ENCODE peak calls at places on chromosome 7, in nine cellular contexts. W is tibial artery; D is BJ; U is activated CD8-positive, alpha-beta T cell treated with anti-CD3 and anti-CD28 coated beads for 36 hours; K is body of pancreas; F is Panc1; T is IMR-90; P is spleen; L is bronchial epithelial cell. O is an unnamed sample.

GRCh38 chr7:73606801-73607691 is 17.3 kb downstream of the MLXIPL start:
- DNase-seq in W (no peak), D (no peak), U (peak), K (peak), F (no peak), T (peak), P (peak), L (no peak), O (no peak)

GRCh38 chr7:91434821-91435220 is 170.6 kb downstream of the FZD1 start:
- DNase-seq in W (no peak), D (no peak), U (no peak), K (no peak), F (no peak), T (no peak), P (no peak), L (no peak), O (no peak)

GRCh38 chr7:75531359-75531821 is 39.3 kb downstream of the SPDYE5 start:
- DNase-seq in W (no peak), D (no peak), U (no peak), K (no peak), F (no peak), T (peak), P (no peak), L (peak), O (no peak)

GRCh38 chr7:24652551-24652950 is 79.3 kb downstream of the PALS2 start:
- DNase-seq in W (no peak), D (no peak), U (no peak), K (no peak), F (no peak), T (no peak), P (no peak), L (no peak), O (no peak)

GRCh38 chr7:81736088-81736487 is 33.8 kb downstream of the HGF start:
- DNase-seq in W (no peak), D (no peak), U (no peak), K (no peak), F (no peak), T (no peak), P (no peak), L (peak), O (no peak)

GRCh38 chr7:122054393-122054792 is 89.7 kb downstream of the AASS start:
- DNase-seq in W (no peak), D (no peak), U (no peak), K (no peak), F (no peak), T (no peak), P (no peak), L (no peak), O (no peak)

GRCh38 chr7:106643189-106643588 is 17.8 kb downstream of the CCDC71L start:
- DNase-seq in W (no peak), D (no peak), U (no peak), K (no peak), F (no peak), T (no peak), P (no peak), L (no peak), O (no peak)

GRCh38 chr7:113000316-113001020 is 86.2 kb downstream of the GPR85 start:
- DNase-seq in W (no peak), D (no peak), U (no peak), K (no peak), F (no peak), T (no peak), P (no peak), L (no peak), O (no peak)

GRCh38 chr7:3436112-3436511 is 135.1 kb downstream of the SDK1 start:
- DNase-seq in W (no peak), D (no peak), U (no peak), K (no peak), F (no peak), T (no peak), P (no peak), L (no peak), O (no peak)

GRCh38 chr7:25949672-25950487 is 202.1 kb upstream of the NFE2L3 start:
- DNase-seq in W (no peak), D (no peak), U (no peak), K (peak), F (no peak), T (no peak), P (no peak), L (no peak), O (no peak)

GRCh38 chr7:98970031-98970615 is 91.8 kb downstream of the TRRAP start:
- DNase-seq in W (no peak), D (no peak), U (no peak), K (no peak), F (no peak), T (no peak), P (peak), L (no peak), O (no peak)

GRCh38 chr7:108016841-108017775 is 14.1 kb upstream of the LAMB1 start:
- DNase-seq in W (no peak), D (no peak), U (peak), K (no peak), F (no peak), T (peak), P (no peak), L (peak), O (no peak)

GRCh38 chr7:77281780-77282478 is 82.3 kb upstream of the FGL2 start:
- DNase-seq in W (peak), D (no peak), U (no peak), K (no peak), F (no peak), T (no peak), P (no peak), L (no peak), O (no peak)

GRCh38 chr7:87475359-87476178 is at the start of gene ABCB4:
- DNase-seq in W (no peak), D (no peak), U (peak), K (no peak), F (no peak), T (no peak), P (peak), L (no peak), O (peak)

GRCh38 chr7:15485431-15485830 is 76.4 kb downstream of the AGMO start:
- DNase-seq in W (no peak), D (no peak), U (no peak), K (no peak), F (no peak), T (no peak), P (no peak), L (no peak), O (no peak)

GRCh38 chr7:130095812-130096211 is 25.5 kb downstream of the KLHDC10 start:
- DNase-seq in W (no peak), D (peak), U (no peak), K (no peak), F (no peak), T (peak), P (no peak), L (peak), O (no peak)

GRCh38 chr7:130092598-130092997 is 22.3 kb downstream of the KLHDC10 start:
- DNase-seq in W (no peak), D (no peak), U (no peak), K (no peak), F (no peak), T (no peak), P (no peak), L (no peak), O (no peak)

GRCh38 chr7:130099331-130099730 is 29.0 kb downstream of the KLHDC10 start:
- DNase-seq in W (no peak), D (no peak), U (no peak), K (no peak), F (no peak), T (peak), P (no peak), L (peak), O (no peak)

GRCh38 chr7:130091999-130092398 is 21.7 kb downstream of the KLHDC10 start:
- DNase-seq in W (no peak), D (no peak), U (no peak), K (no peak), F (no peak), T (no peak), P (no peak), L (no peak), O (no peak)

DNA sequence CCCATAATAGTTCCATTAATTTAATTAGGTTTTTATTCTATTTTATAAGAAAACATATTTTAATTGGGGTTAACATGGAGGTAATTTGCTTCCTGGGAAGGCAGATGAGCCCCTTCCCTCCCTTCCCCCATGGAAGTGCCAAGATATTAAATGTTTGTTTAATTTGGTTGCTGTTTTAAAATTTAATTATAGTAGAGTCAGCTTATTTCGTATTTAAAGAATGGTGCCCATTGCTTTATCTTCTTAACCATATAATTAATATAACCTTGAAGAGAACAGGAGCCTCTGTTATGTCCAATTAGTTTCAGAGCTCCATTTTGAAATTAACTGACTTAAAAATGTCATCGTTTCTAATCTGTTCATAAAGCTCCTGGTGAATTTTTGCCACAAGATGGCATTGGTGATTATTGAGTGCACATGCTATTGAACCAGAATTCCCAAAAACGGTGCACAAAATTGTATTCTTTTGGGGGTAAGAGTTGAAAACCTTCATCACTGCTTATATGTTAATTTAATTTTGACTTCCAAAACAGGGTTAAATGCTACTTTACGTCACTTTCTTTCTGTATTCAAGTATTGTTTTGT is 26.0 kb downstream of the KLHDC10 start:
- DNase-seq in W (no peak), D (no peak), U (no peak), K (no peak), F (no peak), T (no peak), P (no peak), L (no peak), O (no peak)
- TF ChIP-seq CTCF in W (peak), D (peak), U (no peak), K (no peak), F (peak), T (peak), P (no peak), L (no peak), O (peak)

GRCh38 chr7:100109521-100110163 is 8.2 kb downstream of the AP4M1 start:
- DNase-seq in W (no peak), D (no peak), U (no peak), K (no peak), F (no peak), T (no peak), P (no peak), L (no peak), O (no peak)
- TF ChIP-seq CTCF in W (no peak), D (peak), U (no peak), K (no peak), F (no peak), T (peak), P (no peak), L (no peak), O (peak)

GRCh38 chr7:47581821-47582747 is at the start of gene TNS3:
- DNase-seq in W (no peak), D (no peak), U (no peak), K (peak), F (no peak), T (peak), P (peak), L (no peak), O (no peak)
- TF ChIP-seq CTCF in W (peak), D (no peak), U (no peak), K (no peak), F (peak), T (peak), P (peak), L (no peak), O (peak)

DNA sequence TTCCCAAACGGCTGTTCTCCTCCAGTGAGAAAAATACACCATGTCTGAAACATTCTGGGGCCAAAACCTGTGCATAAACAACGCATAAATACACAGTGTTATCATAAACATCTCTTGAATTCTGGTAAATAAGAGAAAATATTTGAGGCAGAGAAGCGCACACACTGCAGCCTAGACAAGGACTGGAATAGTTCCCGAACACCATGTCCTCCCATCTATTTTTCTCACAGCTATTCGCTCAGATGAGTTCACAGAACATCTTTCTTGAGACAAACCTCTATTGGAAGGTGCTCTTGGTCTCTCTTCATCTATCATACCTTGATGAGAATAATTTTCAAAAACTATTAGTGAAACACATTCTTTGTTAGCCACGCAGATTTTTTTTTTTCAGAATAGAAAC is 24.4 kb downstream of the ETV1 start:
- DNase-seq in W (no peak), D (no peak), U (no peak), K (no peak), F (no peak), T (no peak), P (no peak), L (no peak), O (no peak)
- TF ChIP-seq CTCF in W (no peak), D (no peak), U (no peak), K (no peak), F (no peak), T (no peak), P (no peak), L (no peak), O (no peak)

GRCh38 chr7:117085769-117086463 is 132.6 kb downstream of the ST7 start:
- DNase-seq in W (no peak), D (no peak), U (no peak), K (no peak), F (no peak), T (peak), P (no peak), L (peak), O (no peak)

GRCh38 chr7:117086788-117087187 is 133.5 kb downstream of the ST7 start:
- DNase-seq in W (no peak), D (no peak), U (peak), K (no peak), F (no peak), T (no peak), P (no peak), L (no peak), O (no peak)

GRCh38 chr7:117083648-117084047 is 130.3 kb downstream of the ST7 start:
- DNase-seq in W (no peak), D (no peak), U (no peak), K (peak), F (no peak), T (no peak), P (no peak), L (no peak), O (no peak)

GRCh38 chr7:117084286-117084685 is 131.0 kb downstream of the ST7 start:
- DNase-seq in W (no peak), D (no peak), U (no peak), K (no peak), F (no peak), T (no peak), P (no peak), L (peak), O (no peak)

GRCh38 chr7:117085275-117085674 is 132.0 kb downstream of the ST7 start:
- DNase-seq in W (no peak), D (no peak), U (no peak), K (no peak), F (no peak), T (no peak), P (no peak), L (peak), O (no peak)
- TF ChIP-seq CTCF in W (no peak), D (no peak), U (no peak), K (no peak), F (no peak), T (no peak), P (no peak), L (no peak), O (no peak)